ENCODE peak calls at places on chromosomes 2 and 18, in seven cellular contexts. U, T, J, C, K, O and D are unnamed samples.

GRCh38 chr2:235745597-235745996 is 251.8 kb downstream of the AGAP1 start:
- DNase-seq in C (no peak), U (no peak), J (no peak), T (no peak), K (no peak), O (no peak), D (no peak)

GRCh38 chr18:27501651-27502050 is 316.5 kb upstream of the CHST9 start:
- DNase-seq in O (no peak), T (no peak), U (no peak), C (no peak), K (no peak), J (no peak), D (no peak)

GRCh38 chr2:44291281-44292248 is 16.3 kb downstream of the SLC3A1 start:
- DNase-seq in C (no peak), T (peak), O (peak), J (peak), K (peak), U (peak), D (peak)

GRCh38 chr2:127569274-127570065 is 34.0 kb downstream of the MYO7B start:
- DNase-seq in C (no peak), J (peak), O (peak), U (no peak), K (no peak), T (no peak), D (no peak)

GRCh38 chr2:157216421-157216965 is 41.0 kb upstream of the GALNT5 start:
- DNase-seq in C (no peak), T (no peak), O (no peak), K (no peak), J (no peak), U (no peak), D (no peak)

GRCh38 chr2:169109502-169110409 is 40.4 kb downstream of the DHRS9 start:
- DNase-seq in C (peak), U (peak), J (peak), O (peak), T (peak), K (peak), D (peak)

GRCh38 chr18:23377669-23378469 is 75.2 kb upstream of the RIOK3 start:
- DNase-seq in U (no peak), K (no peak), C (no peak), J (peak), O (peak), T (no peak), D (no peak)

GRCh38 chr18:76978616-76979015 is 154.0 kb downstream of the MBP start:
- DNase-seq in K (no peak), O (no peak), U (no peak), T (no peak), C (no peak), J (no peak), D (no peak)

GRCh38 chr2:42792583-42793313 is at the start of gene HAAO:
- DNase-seq in K (peak), J (no peak), O (no peak), C (no peak), T (no peak), U (no peak), D (no peak)

GRCh38 chr2:73993376-73993775 is 8.7 kb downstream of the TET3 start:
- DNase-seq in J (peak), O (no peak), K (no peak), C (no peak), U (no peak), T (no peak), D (no peak)

GRCh38 chr18:9474103-9474982 is 970 bp upstream of the RALBP1 start:
- DNase-seq in U (peak), C (no peak), J (no peak), K (no peak), O (peak), T (peak), D (peak)

GRCh38 chr2:134136702-134137101 is 117.2 kb upstream of the MGAT5 start:
- DNase-seq in J (no peak), O (no peak), U (no peak), K (no peak), T (no peak), C (no peak), D (no peak)

GRCh38 chr2:172698041-172698863 is 37.4 kb upstream of the RAPGEF4 start:
- DNase-seq in J (peak), K (no peak), C (no peak), O (peak), U (no peak), T (no peak), D (no peak)

GRCh38 chr18:54222922-54223567 is 1.4 kb downstream of the MBD2 start:
- DNase-seq in U (no peak), J (no peak), O (no peak), C (peak), T (no peak), K (no peak), D (peak)

GRCh38 chr2:127362486-127362885 is 25.3 kb downstream of the MAP3K2 start:
- DNase-seq in J (no peak), C (no peak), T (peak), K (no peak), U (no peak), O (no peak), D (peak)

GRCh38 chr2:24182507-24182906 is 7.7 kb downstream of the FAM228A start:
- DNase-seq in J (no peak), T (no peak), C (no peak), K (no peak), O (no peak), U (no peak), D (no peak)

GRCh38 chr2:143246815-143247744 is 117.9 kb downstream of the ARHGAP15 start:
- DNase-seq in O (no peak), C (peak), T (no peak), J (no peak), U (no peak), K (no peak), D (no peak)

GRCh38 chr2:224520064-224520463 is 65.1 kb downstream of the CUL3 start:
- DNase-seq in U (no peak), T (no peak), O (peak), K (no peak), C (no peak), J (peak), D (no peak)

GRCh38 chr18:25630682-25631081 is 278.7 kb upstream of the ZNF521 start:
- DNase-seq in O (peak), T (no peak), C (no peak), J (no peak), K (no peak), U (no peak), D (no peak)

GRCh38 chr2:26327291-26328272 is 18.4 kb upstream of the SELENOI start:
- DNase-seq in O (peak), T (no peak), K (no peak), J (no peak), C (no peak), U (no peak), D (no peak)

GRCh38 chr2:226720948-226721347 is 78.7 kb downstream of the IRS1 start:
- DNase-seq in J (no peak), K (peak), T (no peak), C (no peak), O (no peak), U (peak), D (peak)

GRCh38 chr2:224837558-224837957 is 121.4 kb upstream of the CCDC195 start:
- DNase-seq in K (no peak), J (peak), C (no peak), U (no peak), O (peak), T (no peak), D (no peak)

GRCh38 chr2:171390941-171391516 is 42.8 kb downstream of the METTL8 start:
- DNase-seq in J (peak), K (no peak), O (peak), U (no peak), C (no peak), T (no peak), D (no peak)

GRCh38 chr2:65834062-65834461 is 401.7 kb upstream of the SPRED2 start:
- DNase-seq in K (no peak), C (no peak), O (no peak), T (no peak), U (no peak), J (no peak), D (no peak)

GRCh38 chr2:127721311-127721977 is 20.1 kb downstream of the SFT2D3 start:
- DNase-seq in C (no peak), U (no peak), T (no peak), K (no peak), J (peak), O (peak), D (no peak)

GRCh38 chr2:200861617-200862016 is 2.8 kb downstream of the CLK1 start:
- DNase-seq in O (no peak), T (no peak), U (no peak), C (no peak), K (no peak), J (no peak), D (no peak)

GRCh38 chr2:27174638-27175037 is 25.8 kb downstream of the TCF23 start:
- DNase-seq in T (peak), J (peak), K (no peak), C (no peak), O (no peak), U (no peak), D (no peak)